ENCODE peak calls at places on chromosomes 1 and 21, in five cellular contexts. One of them, this sample, is unnamed.

GRCh38 chr1:204652556-204652955 is 33.0 kb downstream of the LRRN2 start:
- DNase-seq in H1: no peak
- DNase-seq in H9: no peak
- DNase-seq in IMR-90: no peak
- DNase-seq in mesenchymal stem cell: no peak
- DNase-seq in this sample: no peak

GRCh38 chr1:245184791-245185190 is 30.0 kb downstream of the KIF26B start:
- DNase-seq in IMR-90: no peak
- DNase-seq in H9: no peak
- DNase-seq in mesenchymal stem cell: no peak
- DNase-seq in H1: no peak
- DNase-seq in this sample: no peak

GRCh38 chr1:181604482-181604881 is 121.2 kb downstream of the CACNA1E start:
- DNase-seq in H9: no peak
- DNase-seq in IMR-90: no peak
- DNase-seq in H1: no peak
- DNase-seq in mesenchymal stem cell: no peak
- DNase-seq in this sample: no peak

GRCh38 chr1:54815086-54815876 is 14.2 kb upstream of the TTC22 start:
- DNase-seq in H9: no peak
- DNase-seq in mesenchymal stem cell: no peak
- DNase-seq in IMR-90: no peak
- DNase-seq in H1: no peak
- DNase-seq in this sample: no peak

GRCh38 chr21:24939288-24939687 is 668.0 kb downstream of the MRPL39 start:
- DNase-seq in H1: no peak
- DNase-seq in IMR-90: no peak
- DNase-seq in mesenchymal stem cell: no peak
- DNase-seq in H9: no peak
- DNase-seq in this sample: no peak

GRCh38 chr1:171350579-171350978 is 36.6 kb downstream of the FMO4 start:
- DNase-seq in IMR-90: no peak
- DNase-seq in mesenchymal stem cell: no peak
- DNase-seq in H1: no peak
- DNase-seq in H9: no peak
- DNase-seq in this sample: no peak

GRCh38 chr21:36929622-36930021 is 36.8 kb downstream of the HLCS start:
- DNase-seq in H9: no peak
- DNase-seq in mesenchymal stem cell: no peak
- DNase-seq in H1: no peak
- DNase-seq in IMR-90: peak; percentile 49
- DNase-seq in this sample: peak; percentile 25

GRCh38 chr1:148373236-148373935 is 109.7 kb downstream of the PPIAL4G start:
- DNase-seq in mesenchymal stem cell: no peak
- DNase-seq in IMR-90: no peak
- DNase-seq in H1: no peak
- DNase-seq in H9: no peak
- DNase-seq in this sample: no peak

GRCh38 chr1:152774875-152775274 is at the start of gene LCE1F:
- DNase-seq in H1: no peak
- DNase-seq in H9: no peak
- DNase-seq in IMR-90: no peak
- DNase-seq in mesenchymal stem cell: no peak
- DNase-seq in this sample: no peak

GRCh38 chr1:184215274-184215925 is 163.9 kb downstream of the TSEN15 start:
- DNase-seq in H1: no peak
- DNase-seq in mesenchymal stem cell: no peak
- DNase-seq in IMR-90: no peak
- DNase-seq in H9: no peak
- DNase-seq in this sample: peak; percentile 56

GRCh38 chr1:25900209-25900608 is 6.0 kb downstream of the STMN1 start:
- DNase-seq in H1: no peak
- DNase-seq in mesenchymal stem cell: no peak
- DNase-seq in H9: no peak
- DNase-seq in IMR-90: no peak
- DNase-seq in this sample: no peak

GRCh38 chr1:147245586-147246021 is 3.1 kb downstream of the CHD1L start:
- DNase-seq in mesenchymal stem cell: no peak
- DNase-seq in H1: no peak
- DNase-seq in IMR-90: no peak
- DNase-seq in H9: no peak
- DNase-seq in this sample: no peak

GRCh38 chr1:161930064-161930463 is 93.6 kb downstream of the OLFML2B start:
- DNase-seq in IMR-90: peak; percentile 50
- DNase-seq in mesenchymal stem cell: no peak
- DNase-seq in H1: no peak
- DNase-seq in H9: no peak
- DNase-seq in this sample: no peak

GRCh38 chr1:204307334-204307883 is 52.3 kb downstream of the PLEKHA6 start:
- DNase-seq in mesenchymal stem cell: peak; percentile 74
- DNase-seq in H9: peak; percentile 77
- DNase-seq in IMR-90: peak; percentile 76
- DNase-seq in H1: no peak
- DNase-seq in this sample: peak; percentile 68

GRCh38 chr1:84930831-84931230 is 37.8 kb upstream of the LPAR3 start:
- DNase-seq in H1: no peak
- DNase-seq in IMR-90: no peak
- DNase-seq in H9: no peak
- DNase-seq in mesenchymal stem cell: no peak
- DNase-seq in this sample: no peak

GRCh38 chr1:70497152-70497551 is 86.1 kb downstream of the CTH start:
- DNase-seq in IMR-90: no peak
- DNase-seq in H9: no peak
- DNase-seq in H1: no peak
- DNase-seq in mesenchymal stem cell: no peak
- DNase-seq in this sample: peak; percentile 18

GRCh38 chr1:29481031-29481430 is 244.7 kb downstream of the PTPRU start:
- DNase-seq in H1: no peak
- DNase-seq in H9: no peak
- DNase-seq in IMR-90: no peak
- DNase-seq in mesenchymal stem cell: no peak
- DNase-seq in this sample: no peak

GRCh38 chr1:199684686-199685273 is 342.7 kb upstream of the NR5A2 start:
- DNase-seq in IMR-90: peak; percentile 82
- DNase-seq in H9: no peak
- DNase-seq in H1: no peak
- DNase-seq in mesenchymal stem cell: peak; percentile 75
- DNase-seq in this sample: peak; percentile 59

GRCh38 chr1:64663654-64664053 is 81.2 kb upstream of the RAVER2 start:
- DNase-seq in mesenchymal stem cell: peak; percentile 11
- DNase-seq in H9: peak; percentile 50
- DNase-seq in H1: no peak
- DNase-seq in IMR-90: peak; percentile 7
- DNase-seq in this sample: peak; percentile 66

GRCh38 chr21:42009018-42009830 is 936 bp downstream of the ZBTB21 start:
- DNase-seq in H1: no peak
- DNase-seq in H9: peak; percentile 46
- DNase-seq in mesenchymal stem cell: peak; percentile 97
- DNase-seq in IMR-90: peak; percentile 81
- DNase-seq in this sample: peak; percentile 69

GRCh38 chr1:184593612-184594011 is 161.0 kb downstream of the EDEM3 start:
- DNase-seq in IMR-90: peak; percentile 45
- DNase-seq in H9: no peak
- DNase-seq in mesenchymal stem cell: no peak
- DNase-seq in H1: no peak
- DNase-seq in this sample: no peak

GRCh38 chr1:59316497-59317128 is 19.7 kb downstream of the FGGY start:
- DNase-seq in mesenchymal stem cell: peak; percentile 12
- DNase-seq in H9: no peak
- DNase-seq in H1: no peak
- DNase-seq in IMR-90: peak; percentile 70
- DNase-seq in this sample: no peak

GRCh38 chr1:70666381-70667140 is 255.5 kb downstream of the CTH start:
- DNase-seq in mesenchymal stem cell: no peak
- DNase-seq in H9: no peak
- DNase-seq in IMR-90: no peak
- DNase-seq in H1: no peak
- DNase-seq in this sample: no peak

GRCh38 chr1:226268421-226269124 is 40.4 kb downstream of the LIN9 start:
- DNase-seq in H1: no peak
- DNase-seq in IMR-90: peak; percentile 75
- DNase-seq in H9: no peak
- DNase-seq in mesenchymal stem cell: peak; percentile 33
- DNase-seq in this sample: no peak

GRCh38 chr1:110916669-110917306 is 43.8 kb downstream of the CD53 start:
- DNase-seq in H1: no peak
- DNase-seq in IMR-90: peak; percentile 19
- DNase-seq in mesenchymal stem cell: peak; percentile 5
- DNase-seq in H9: no peak
- DNase-seq in this sample: peak; percentile 30

GRCh38 chr1:66335859-66336640 is 197.9 kb upstream of the SGIP1 start:
- DNase-seq in IMR-90: peak; percentile 61
- DNase-seq in H1: no peak
- DNase-seq in H9: no peak
- DNase-seq in mesenchymal stem cell: peak; percentile 92
- DNase-seq in this sample: peak; percentile 42

GRCh38 chr1:208475951-208476824 is 232.0 kb upstream of the PLXNA2 start:
- DNase-seq in H9: peak; percentile 56
- DNase-seq in mesenchymal stem cell: peak; percentile 70
- DNase-seq in H1: peak; percentile 25
- DNase-seq in IMR-90: no peak
- DNase-seq in this sample: peak; percentile 89

DNA sequence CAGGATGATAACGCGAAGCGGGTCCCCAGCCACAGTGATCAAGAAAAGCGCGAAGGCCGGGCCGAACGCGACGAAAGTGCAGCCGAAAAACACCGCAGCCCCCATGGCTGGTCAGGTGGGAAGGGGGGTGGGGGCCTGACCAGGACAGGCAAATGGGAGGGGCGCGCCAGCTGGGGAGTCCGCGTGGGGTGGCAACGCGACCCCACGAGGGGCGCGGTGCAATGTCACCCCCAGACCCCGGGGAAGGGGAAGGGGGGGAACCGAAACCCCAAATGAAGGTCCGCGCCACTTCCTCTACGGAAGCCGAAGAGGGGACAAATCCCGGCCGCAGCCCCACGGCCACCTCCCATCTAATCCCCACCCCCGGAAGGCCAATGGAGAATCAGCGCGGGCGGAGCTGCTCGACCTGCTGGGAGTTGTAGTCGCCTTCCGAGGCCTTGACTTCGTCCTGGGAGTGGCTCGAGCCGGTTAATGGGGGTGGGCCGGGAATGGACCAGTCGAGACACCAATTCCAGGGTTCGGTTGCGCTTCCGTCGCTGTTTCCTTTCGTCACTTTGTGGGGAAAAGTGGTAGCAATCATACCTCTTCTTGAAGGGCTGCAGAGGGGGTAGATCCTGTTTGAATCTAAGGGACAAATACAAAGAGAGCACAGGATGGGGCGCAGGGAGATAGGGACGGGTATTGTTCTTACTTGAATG is at the start of gene APH1A:
- DNase-seq in IMR-90: peak; percentile 96
- DNase-seq in H9: peak; percentile 99
- DNase-seq in H1: peak; percentile 95
- DNase-seq in mesenchymal stem cell: peak; percentile 96
- DNase-seq in this sample: peak; percentile 99
- H2AK5ac ChIP-seq in IMR-90: peak within 1 kb of the TSS; percentile 86
- H2AK5ac ChIP-seq in H9: no peak within 1 kb of the TSS
- H2AK5ac ChIP-seq in H1: peak within 1 kb of the TSS; percentile 72
- H2AK5ac ChIP-seq in mesenchymal stem cell: peak within 1 kb of the TSS; percentile 24
- H2AK5ac ChIP-seq in this sample: peak within 1 kb of the TSS; percentile 88

DNA sequence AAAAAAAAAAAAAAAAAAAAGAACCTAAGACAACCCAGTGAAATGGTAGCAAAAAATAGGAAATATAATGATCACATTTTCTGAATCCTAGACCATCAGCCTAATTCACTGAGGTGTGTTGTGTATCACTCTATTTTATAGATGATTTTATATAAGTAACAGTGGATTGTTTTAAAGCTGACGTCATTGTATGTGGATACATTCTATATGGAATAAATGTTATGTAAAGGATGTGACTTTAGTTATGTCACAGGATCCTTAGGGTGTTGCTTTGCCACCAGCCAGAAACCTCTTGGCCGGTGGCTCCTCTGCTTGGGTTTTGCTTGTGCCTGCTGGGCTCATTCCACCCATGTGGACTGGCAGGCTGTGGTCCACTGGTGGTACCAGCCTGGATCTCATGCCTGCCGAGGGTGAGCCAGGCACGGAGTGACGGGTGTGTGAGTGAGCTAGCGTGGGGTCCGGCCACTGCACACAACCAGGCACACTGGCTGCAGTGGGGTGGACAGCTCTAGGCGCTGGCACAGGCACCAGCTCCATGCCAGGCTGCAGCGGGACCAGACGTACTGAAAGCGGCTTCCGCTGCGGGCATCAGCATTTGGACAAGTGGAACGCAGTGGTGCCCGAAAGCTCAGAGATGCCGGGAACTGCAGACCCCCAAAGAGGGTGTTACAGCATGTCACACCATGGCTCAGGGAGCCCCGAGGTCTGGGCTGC is 44.5 kb downstream of the ZBTB8OS start:
- DNase-seq in IMR-90: no peak
- DNase-seq in mesenchymal stem cell: no peak
- DNase-seq in H9: no peak
- DNase-seq in H1: no peak
- DNase-seq in this sample: no peak
- H2BK5ac ChIP-seq in IMR-90: no peak overlapping the region
- H2BK5ac ChIP-seq in mesenchymal stem cell: no peak overlapping the region
- H2BK5ac ChIP-seq in H9: no peak overlapping the region
- H2BK5ac ChIP-seq in H1: no peak overlapping the region
- H2BK5ac ChIP-seq in this sample: no peak overlapping the region

GRCh38 chr1:198166900-198167299 is 10.1 kb downstream of the NEK7 start:
- DNase-seq in H9: no peak
- DNase-seq in IMR-90: no peak
- DNase-seq in mesenchymal stem cell: no peak
- DNase-seq in H1: no peak
- DNase-seq in this sample: no peak
- H3K4ac ChIP-seq in H9: no peak overlapping the region
- H3K4ac ChIP-seq in IMR-90: no peak overlapping the region
- H3K4ac ChIP-seq in mesenchymal stem cell: no peak overlapping the region
- H3K4ac ChIP-seq in H1: no peak overlapping the region
- H3K4ac ChIP-seq in this sample: no peak overlapping the region

GRCh38 chr1:23167353-23168078 is 1.1 kb downstream of the LUZP1 start:
- DNase-seq in H1: no peak
- DNase-seq in mesenchymal stem cell: peak; percentile 83
- DNase-seq in IMR-90: peak; percentile 64
- DNase-seq in H9: peak; percentile 46
- DNase-seq in this sample: peak; percentile 83
- H2AK5ac ChIP-seq in H1: no peak overlapping the region
- H2AK5ac ChIP-seq in mesenchymal stem cell: no peak overlapping the region
- H2AK5ac ChIP-seq in IMR-90: peak overlapping the region; percentile 66
- H2AK5ac ChIP-seq in H9: no peak overlapping the region
- H2AK5ac ChIP-seq in this sample: no peak overlapping the region

DNA sequence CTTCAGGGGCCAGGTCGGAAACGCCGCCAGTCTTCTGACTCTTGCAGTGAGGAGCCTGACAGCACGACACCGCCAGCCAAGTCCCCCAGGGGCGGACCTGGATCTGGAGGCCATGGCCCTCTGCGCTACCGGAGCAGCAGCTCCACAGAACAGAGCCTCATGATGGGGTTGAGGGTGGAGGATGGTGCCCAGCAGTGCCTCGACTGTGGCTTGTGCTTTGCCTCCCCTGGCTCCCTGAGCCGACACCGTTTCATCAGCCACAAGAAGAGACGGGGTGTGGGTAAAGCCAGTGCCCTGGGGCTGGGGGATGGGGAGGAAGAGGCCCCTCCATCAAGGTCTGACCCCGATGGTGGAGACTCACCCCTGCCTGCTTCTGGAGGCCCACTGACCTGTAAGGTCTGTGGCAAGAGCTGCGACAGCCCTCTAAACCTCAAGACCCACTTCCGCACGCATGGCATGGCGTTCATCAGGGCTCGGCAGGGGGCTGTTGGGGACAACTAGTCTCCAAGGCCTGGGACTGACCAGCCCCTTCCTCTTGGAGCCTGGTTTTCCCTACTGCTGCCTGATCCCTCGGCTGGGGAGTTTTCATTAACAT is 8.7 kb downstream of the ZNF687 start:
- DNase-seq in IMR-90: no peak
- DNase-seq in H9: no peak
- DNase-seq in mesenchymal stem cell: no peak
- DNase-seq in H1: no peak
- DNase-seq in this sample: no peak
- H2BK5ac ChIP-seq in IMR-90: no peak overlapping the region
- H2BK5ac ChIP-seq in H9: no peak overlapping the region
- H2BK5ac ChIP-seq in mesenchymal stem cell: no peak overlapping the region
- H2BK5ac ChIP-seq in H1: no peak overlapping the region
- H2BK5ac ChIP-seq in this sample: no peak overlapping the region